ENCODE peak calls at places on chromosome 16, in six cellular contexts. I is ovary; Y is NCI-H226; F is stimulated activated CD4-positive, alpha-beta T cell treated with anti-CD3 and anti-CD28 coated beads, Interleukin-12 subunit alpha, Interleukin-12 subunit beta, amount 100 ng/mL, for 24 hours; L is dorsolateral prefrontal cortex; B is myocyte. M is an unnamed sample.

GRCh38 chr16:54505479-54506247 is 219.1 kb upstream of the IRX3 start:
- DNase-seq in B (no peak), L (no peak), Y (no peak), I (peak; percentile 45), F (no peak), M (no peak)

GRCh38 chr16:50300942-50301625 is 34.7 kb downstream of the ADCY7 start:
- DNase-seq in I (peak; percentile 33), L (peak; percentile 22), F (no peak), B (no peak), Y (no peak), M (no peak)

GRCh38 chr16:66523861-66524354 is 26.0 kb downstream of the TK2 start:
- DNase-seq in L (no peak), B (peak; percentile 28), Y (no peak), I (no peak), F (no peak), M (no peak)

GRCh38 chr16:4869147-4869790 is 22.0 kb downstream of the UBN1 start:
- DNase-seq in L (no peak), I (no peak), Y (no peak), F (no peak), B (peak; percentile 43), M (no peak)

GRCh38 chr16:29811896-29812665 is at the start of gene PRRT2:
- DNase-seq in Y (no peak), I (peak; percentile 89), B (peak; percentile 56), L (peak; percentile 81), F (no peak), M (peak; percentile 76)

GRCh38 chr16:20844588-20844987 is 38.3 kb downstream of the REXO5 start:
- DNase-seq in Y (no peak), F (no peak), I (no peak), B (no peak), L (no peak), M (no peak)

GRCh38 chr16:28867241-28867640 is 3.6 kb downstream of the SH2B1 start:
- DNase-seq in F (no peak), B (no peak), Y (no peak), I (no peak), L (no peak), M (no peak)

GRCh38 chr16:23171234-23171948 is 11.2 kb upstream of the SCNN1G start:
- DNase-seq in I (no peak), Y (peak; percentile 23), L (no peak), F (no peak), B (peak; percentile 10), M (no peak)

GRCh38 chr16:19139436-19140091 is 25.8 kb downstream of the ITPRIPL2 start:
- DNase-seq in F (no peak), L (no peak), B (no peak), I (no peak), Y (no peak), M (no peak)

GRCh38 chr16:67396775-67397450 is 3.6 kb upstream of the TPPP3 start:
- DNase-seq in B (peak; percentile 32), I (no peak), L (no peak), F (no peak), Y (no peak), M (no peak)

GRCh38 chr16:75658175-75658574 is 10.6 kb downstream of the TERF2IP start:
- DNase-seq in I (no peak), F (no peak), Y (no peak), L (no peak), B (no peak), M (no peak)

GRCh38 chr16:71360378-71360777 is 1.9 kb downstream of the CALB2 start:
- DNase-seq in L (no peak), Y (peak; percentile 95), B (peak; percentile 15), I (no peak), F (no peak), M (no peak)

GRCh38 chr16:87671221-87671620 is 68.9 kb downstream of the JPH3 start:
- DNase-seq in F (no peak), Y (no peak), I (no peak), L (no peak), B (no peak), M (no peak)

GRCh38 chr16:71687853-71688252 is 36.6 kb downstream of the PHLPP2 start:
- DNase-seq in Y (no peak), F (no peak), L (no peak), B (no peak), I (no peak), M (no peak)

GRCh38 chr16:87724490-87725291 is 41.1 kb downstream of the KLHDC4 start:
- DNase-seq in L (no peak), Y (no peak), F (no peak), I (no peak), B (peak; percentile 88), M (no peak)

GRCh38 chr16:4500283-4500682 is 24.1 kb downstream of the HMOX2 start:
- DNase-seq in I (no peak), Y (peak; percentile 80), B (peak; percentile 74), L (peak; percentile 41), F (no peak), M (no peak)

GRCh38 chr16:11781773-11782172 is 15.3 kb downstream of the ZC3H7A start:
- DNase-seq in B (peak; percentile 74), I (no peak), Y (no peak), F (no peak), L (peak; percentile 57), M (no peak)

GRCh38 chr16:82954224-82954929 is 327.6 kb downstream of the CDH13 start:
- DNase-seq in F (no peak), L (no peak), Y (no peak), I (no peak), B (no peak), M (no peak)

GRCh38 chr16:82585675-82586074 is 41.1 kb upstream of the CDH13 start:
- DNase-seq in L (no peak), I (no peak), B (no peak), F (no peak), Y (peak; percentile 9), M (no peak)

GRCh38 chr16:74605332-74605731 is 1.6 kb downstream of the GLG1 start:
- DNase-seq in F (no peak), Y (no peak), L (no peak), I (no peak), B (no peak), M (no peak)

GRCh38 chr16:81315271-81316175 is 761 bp downstream of the GAN start:
- DNase-seq in F (no peak), B (peak; percentile 66), I (peak; percentile 54), Y (peak; percentile 62), L (peak; percentile 51), M (peak; percentile 71)

GRCh38 chr16:77660311-77660710 is 62.0 kb upstream of the NUDT7 start:
- DNase-seq in L (no peak), Y (peak; percentile 8), I (no peak), F (no peak), B (peak; percentile 13), M (no peak)

GRCh38 chr16:87465306-87465705 is 27.5 kb downstream of the ZCCHC14 start:
- DNase-seq in L (peak; percentile 57), B (peak; percentile 88), I (peak; percentile 63), Y (peak; percentile 71), F (no peak), M (peak; percentile 82)

GRCh38 chr16:89117975-89118289 is 24.3 kb downstream of the ACSF3 start:
- DNase-seq in L (no peak), F (no peak), I (no peak), B (no peak), Y (no peak), M (no peak)

GRCh38 chr16:8720080-8720966 is 45.9 kb downstream of the ABAT start:
- DNase-seq in L (peak; percentile 48), I (no peak), B (peak; percentile 45), F (no peak), Y (no peak), M (no peak)

GRCh38 chr16:86351041-86351784 is 159.1 kb upstream of the FOXF1 start:
- DNase-seq in I (no peak), Y (no peak), L (no peak), B (no peak), F (no peak), M (no peak)

GRCh38 chr16:27977966-27978365 is 85.5 kb downstream of the GSG1L start:
- DNase-seq in I (no peak), L (peak; percentile 62), F (no peak), Y (peak; percentile 71), B (peak; percentile 74), M (no peak)

M was measured in mucosa of descending colon.